ENCODE peak calls at places on chromosome 1, in five cellular contexts. B is endodermal cell, N is pancreas, Y is adrenal gland, J is left ventricle myocardium inferior. O is an unnamed sample.

GRCh38 chr1:35369922-35370671 is 101.6 kb downstream of the ZMYM4 start:
- DNase-seq in N (peak; percentile 73), B (no peak), Y (peak; percentile 40), J (peak; percentile 63), O (peak; percentile 61)

GRCh38 chr1:1221887-1222574 is 8.1 kb upstream of the TNFRSF4 start:
- DNase-seq in B (no peak), Y (no peak), N (no peak), J (no peak), O (no peak)

GRCh38 chr1:226877669-226878068 is 7.3 kb downstream of the PSEN2 start:
- DNase-seq in J (no peak), B (no peak), N (no peak), Y (no peak), O (no peak)

GRCh38 chr1:115115521-115116161 is 26.3 kb upstream of the TSPAN2 start:
- DNase-seq in Y (no peak), N (no peak), B (no peak), J (no peak), O (no peak)

GRCh38 chr1:33624991-33625870 is 152.8 kb downstream of the ZSCAN20 start:
- DNase-seq in Y (no peak), B (peak; percentile 85), J (no peak), N (no peak), O (no peak)

GRCh38 chr1:66431999-66432398 is 102.0 kb upstream of the SGIP1 start:
- DNase-seq in B (no peak), N (no peak), Y (no peak), J (no peak), O (no peak)

GRCh38 chr1:187936667-187937066 is 1107.9 kb downstream of the PLA2G4A start:
- DNase-seq in B (no peak), J (no peak), N (no peak), Y (no peak), O (no peak)

GRCh38 chr1:212457740-212458338 is 25.1 kb downstream of the NENF start:
- DNase-seq in Y (peak; percentile 47), B (peak; percentile 96), N (no peak), J (no peak), O (no peak)

GRCh38 chr1:61956012-61956645 is 213.8 kb downstream of the PATJ start:
- DNase-seq in N (no peak), J (no peak), Y (no peak), B (no peak), O (no peak)

GRCh38 chr1:243582321-243582720 is 267.7 kb downstream of the AKT3 start:
- DNase-seq in J (no peak), N (no peak), Y (no peak), B (no peak), O (no peak)

DNA sequence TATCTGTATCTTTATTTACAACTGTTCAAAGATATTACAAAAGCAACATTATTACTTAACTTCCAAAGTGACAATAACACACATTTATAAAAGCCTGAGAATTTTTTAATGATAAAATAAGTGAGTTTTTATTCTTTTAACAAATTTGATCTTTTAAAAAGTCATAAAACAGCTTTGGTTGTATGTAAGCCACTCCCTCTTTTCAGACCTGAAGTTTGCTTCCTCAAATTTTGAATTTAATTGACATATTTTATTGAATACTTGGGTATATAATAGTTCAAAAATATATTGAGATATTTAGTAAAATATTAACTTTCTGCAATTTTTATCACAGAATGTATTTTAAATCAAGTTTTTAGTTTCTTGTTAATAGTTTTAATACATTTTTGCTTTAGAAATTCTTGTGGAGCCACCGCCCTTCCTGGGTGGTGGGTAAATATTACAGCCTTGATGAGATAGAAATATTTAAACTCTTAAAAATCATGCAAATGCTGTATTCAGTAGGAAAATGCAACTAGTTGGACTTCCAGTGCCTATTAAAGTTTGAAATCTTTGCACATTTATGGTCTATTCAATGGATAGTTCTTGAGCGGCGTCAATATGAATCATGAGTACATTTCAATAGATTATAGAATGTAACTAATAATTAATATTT is 868 bp downstream of the PTPRC start:
- DNase-seq in B (no peak), N (no peak), Y (no peak), J (no peak), O (no peak)
- H3K4me3 ChIP-seq in B (no peak overlapping the region), N (no peak overlapping the region), Y (no peak overlapping the region), J (peak overlapping the region; percentile 32), O (peak overlapping the region; percentile 15)

GRCh38 chr1:113416515-113416914 is 26.2 kb downstream of the MAGI3 start:
- DNase-seq in Y (no peak), B (no peak), J (no peak), N (no peak), O (no peak)
- H3K27ac ChIP-seq in Y (no peak overlapping the region), B (no peak overlapping the region), J (no peak overlapping the region), N (no peak overlapping the region), O (no peak overlapping the region)

GRCh38 chr1:223774133-223774811 is 61.9 kb downstream of the CAPN2 start:
- DNase-seq in N (no peak), Y (no peak), B (peak; percentile 17), J (no peak), O (no peak)
- H3K4me1 ChIP-seq in N (no peaks in the 10 kb centered on the region), Y (peaks cover 27% of the 10 kb centered on the region), B (peaks cover 4% of the 10 kb centered on the region), J (peaks cover 84% of the 10 kb centered on the region), O (peaks cover 32% of the 10 kb centered on the region)

DNA sequence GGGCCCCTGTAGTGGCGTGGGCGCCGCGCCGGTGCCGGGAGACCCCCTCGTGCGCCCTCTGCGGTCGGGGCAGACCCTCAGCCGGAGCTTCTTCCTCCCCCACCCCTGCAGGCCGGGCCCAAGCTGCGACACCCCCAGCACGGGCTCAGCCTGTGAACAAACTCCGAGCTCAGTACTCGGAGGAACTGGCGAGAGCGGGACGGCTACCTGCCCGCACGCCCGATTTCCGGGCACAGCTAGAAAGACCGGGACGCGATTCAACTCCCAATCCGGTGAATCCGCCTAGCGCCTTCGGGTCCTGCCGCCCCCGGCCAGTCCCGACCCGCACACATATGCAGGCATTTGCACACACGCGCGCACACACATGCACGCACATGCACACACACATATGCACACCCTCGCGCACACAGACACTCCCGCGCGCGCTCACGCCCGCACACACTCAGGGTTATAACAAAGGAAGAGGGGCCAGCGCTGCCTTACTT is 580 bp upstream of the BLACAT1 start:
- DNase-seq in J (no peak), Y (no peak), N (no peak), B (peak; percentile 83), O (peak; percentile 8)
- H3K4me3 ChIP-seq in J (peak overlapping the region; percentile 40), Y (no peak overlapping the region), N (no peak overlapping the region), B (peak overlapping the region; percentile 97), O (no peak overlapping the region)

GRCh38 chr1:172417552-172417951 is 2.9 kb upstream of the C1orf105 start:
- DNase-seq in J (no peak), Y (no peak), N (no peak), B (no peak), O (no peak)
- H3K27ac ChIP-seq in J (no peak overlapping the region), Y (no peak overlapping the region), N (no peak overlapping the region), B (peak overlapping the region; percentile 25), O (no peak overlapping the region)

DNA sequence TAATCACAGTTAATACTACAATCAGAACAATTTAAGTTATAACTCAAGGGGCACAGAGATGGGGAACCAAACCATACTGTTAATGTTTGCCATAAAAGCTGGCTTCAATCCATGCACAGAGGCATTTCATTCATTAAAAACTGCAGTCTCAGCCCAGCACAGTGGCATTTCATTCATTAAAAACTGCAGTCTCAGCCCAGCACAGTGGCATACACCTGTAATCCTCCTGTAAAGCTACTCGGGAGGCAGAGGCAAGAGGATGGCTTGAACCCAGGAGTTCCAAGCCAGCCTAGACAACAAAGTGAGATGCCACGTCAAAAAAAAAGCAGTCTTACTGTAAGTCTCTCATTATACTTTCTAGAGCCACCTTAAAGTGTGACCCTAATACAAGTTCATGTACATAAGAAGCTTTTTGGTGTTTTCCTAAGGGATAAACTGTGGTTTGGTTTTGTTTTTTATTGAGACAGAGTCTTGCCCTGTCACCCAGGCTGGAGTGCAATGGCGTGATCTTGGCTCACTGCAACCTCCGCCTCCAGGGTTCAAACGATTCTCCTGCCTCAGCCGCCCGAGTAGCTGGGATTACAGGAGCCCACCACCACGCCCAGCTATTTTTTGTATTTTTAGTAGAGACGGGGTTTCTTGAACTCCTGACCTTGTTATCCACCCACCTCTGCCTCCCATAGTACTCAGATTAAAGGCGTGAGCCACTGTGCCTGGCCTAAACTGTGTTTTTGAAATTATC is 29.0 kb downstream of the ARID4B start:
- DNase-seq in J (no peak), B (no peak), Y (no peak), N (no peak), O (no peak)
- H3K4me1 ChIP-seq in J (peaks cover 43% of the 10 kb centered on the region), B (no peaks in the 10 kb centered on the region), Y (peaks cover 8% of the 10 kb centered on the region), N (peaks cover 10% of the 10 kb centered on the region), O (no peaks in the 10 kb centered on the region)

DNA sequence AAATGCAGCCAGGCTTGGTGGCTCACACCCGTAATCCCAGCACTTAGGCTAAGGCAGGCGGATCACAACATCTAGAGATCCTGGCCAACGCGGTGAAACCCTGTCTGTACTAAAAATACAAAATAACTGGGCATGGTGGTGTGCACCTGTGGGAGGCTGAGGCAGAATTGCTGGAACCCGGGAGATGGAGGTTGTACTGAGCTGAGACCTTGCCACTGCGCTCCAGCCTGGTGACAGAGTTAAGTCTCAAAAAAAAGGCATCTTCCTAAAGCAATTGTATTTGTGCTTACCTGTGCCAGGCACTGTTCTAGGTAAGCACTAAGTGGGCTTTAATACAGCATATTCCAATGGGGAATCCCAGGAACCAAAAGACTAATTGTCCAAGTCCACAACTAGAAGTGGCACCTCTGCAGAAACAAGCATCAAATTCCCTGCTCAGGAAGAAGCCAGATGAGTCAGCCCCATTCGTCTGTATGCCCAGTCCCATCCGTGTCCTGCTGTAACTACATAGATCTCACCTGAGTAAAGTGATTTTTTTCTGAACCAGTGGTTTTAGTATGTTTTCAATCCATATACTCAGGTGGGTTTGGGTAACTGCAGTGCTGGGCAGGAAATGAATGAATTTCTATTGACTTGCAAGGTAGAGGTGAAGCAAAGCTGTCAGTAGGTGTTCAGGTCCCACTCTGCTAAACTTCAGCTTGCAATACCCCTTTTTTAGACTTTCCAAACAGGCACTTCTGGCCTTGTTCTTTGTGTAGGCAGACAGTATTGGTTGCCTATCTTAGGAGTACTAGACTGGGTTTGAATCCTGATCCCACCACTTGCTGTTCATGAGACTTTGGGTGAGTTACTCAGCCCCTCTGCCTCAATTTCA is 4.7 kb downstream of the RCC1 start:
- DNase-seq in J (no peak), B (peak; percentile 74), Y (no peak), N (no peak), O (no peak)
- H3K4me3 ChIP-seq in J (no peak overlapping the region), B (peak overlapping the region; percentile 93), Y (no peak overlapping the region), N (no peak overlapping the region), O (no peak overlapping the region)